ENCODE peak calls at places on chromosomes 3 and 15, in five cellular contexts. E is mesenchymal stem cell, Y is neuronal stem cell, R is IMR-90, Q is trophoblast cell. D is an unnamed sample.

GRCh38 chr15:79035111-79035601 is 55.4 kb downstream of the RASGRF1 start:
- DNase-seq in R (no peak), Q (peak), E (peak), Y (no peak), D (peak)

GRCh38 chr15:53693729-53694533 is 65.5 kb downstream of the WDR72 start:
- DNase-seq in E (no peak), R (no peak), Y (no peak), Q (no peak), D (no peak)

GRCh38 chr3:69712933-69713332 is 26.3 kb upstream of the MITF start:
- DNase-seq in Y (no peak), E (no peak), Q (no peak), R (no peak), D (no peak)

GRCh38 chr15:73601449-73602425 is 31.5 kb downstream of the NPTN start:
- DNase-seq in Y (no peak), E (peak), Q (peak), R (peak), D (no peak)

GRCh38 chr3:36957862-36958686 is 13.2 kb upstream of the TRANK1 start:
- DNase-seq in R (peak), E (peak), Q (peak), Y (no peak), D (no peak)

GRCh38 chr3:78455737-78456136 is 1312.1 kb downstream of the ROBO1 start:
- DNase-seq in Y (no peak), E (no peak), Q (no peak), R (no peak), D (no peak)

GRCh38 chr3:134029734-134030381 is at the start of gene SLCO2A1:
- DNase-seq in E (peak), Q (peak), R (peak), Y (peak), D (peak)

GRCh38 chr15:52288051-52288942 is 7.3 kb downstream of the MYO5C start:
- DNase-seq in Y (no peak), E (peak), Q (peak), R (peak), D (no peak)

GRCh38 chr15:91338763-91339162 is 238.7 kb downstream of the SV2B start:
- DNase-seq in Y (peak), R (peak), E (no peak), Q (no peak), D (peak)

GRCh38 chr15:101013769-101014223 is 94.6 kb downstream of the LRRK1 start:
- DNase-seq in R (no peak), E (no peak), Q (no peak), Y (no peak), D (peak)

GRCh38 chr3:155242342-155242741 is 51.1 kb downstream of the STRIT1 start:
- DNase-seq in E (peak), R (peak), Q (no peak), Y (no peak), D (no peak)

GRCh38 chr3:155804298-155804697 is 1.8 kb downstream of the C3orf33 start:
- DNase-seq in Y (no peak), Q (no peak), R (no peak), E (no peak), D (no peak)

GRCh38 chr3:166527325-166527724 is 690.1 kb upstream of the BCHE start:
- DNase-seq in E (no peak), Q (no peak), Y (no peak), R (peak), D (no peak)

GRCh38 chr3:77240072-77240650 is 200.3 kb downstream of the ROBO2 start:
- DNase-seq in Y (no peak), E (no peak), Q (no peak), R (no peak), D (no peak)

GRCh38 chr15:42727740-42728355 is 9.1 kb downstream of the CDAN1 start:
- DNase-seq in Y (no peak), E (no peak), Q (no peak), R (no peak), D (no peak)

GRCh38 chr3:50139718-50140423 is 15.3 kb upstream of the SEMA3F start:
- DNase-seq in R (no peak), Q (no peak), E (no peak), Y (no peak), D (no peak)
- H3K14ac ChIP-seq in R (no peak), Q (no peak), E (no peak), Y (peak), D (no peak)

GRCh38 chr15:95422255-95422654 is 908.2 kb upstream of the NR2F2 start:
- DNase-seq in Q (no peak), R (no peak), Y (no peak), E (no peak), D (no peak)
- H2AFZ ChIP-seq in Q (no peak), R (no peak), Y (no peak), E (no peak), D (no peak)

GRCh38 chr3:128835096-128835495 is 44.3 kb upstream of the ACAD9 start:
- DNase-seq in E (no peak), Y (no peak), R (no peak), Q (no peak), D (no peak)
- H3K14ac ChIP-seq in E (no peak), Y (no peak), R (no peak), Q (no peak), D (no peak)

DNA sequence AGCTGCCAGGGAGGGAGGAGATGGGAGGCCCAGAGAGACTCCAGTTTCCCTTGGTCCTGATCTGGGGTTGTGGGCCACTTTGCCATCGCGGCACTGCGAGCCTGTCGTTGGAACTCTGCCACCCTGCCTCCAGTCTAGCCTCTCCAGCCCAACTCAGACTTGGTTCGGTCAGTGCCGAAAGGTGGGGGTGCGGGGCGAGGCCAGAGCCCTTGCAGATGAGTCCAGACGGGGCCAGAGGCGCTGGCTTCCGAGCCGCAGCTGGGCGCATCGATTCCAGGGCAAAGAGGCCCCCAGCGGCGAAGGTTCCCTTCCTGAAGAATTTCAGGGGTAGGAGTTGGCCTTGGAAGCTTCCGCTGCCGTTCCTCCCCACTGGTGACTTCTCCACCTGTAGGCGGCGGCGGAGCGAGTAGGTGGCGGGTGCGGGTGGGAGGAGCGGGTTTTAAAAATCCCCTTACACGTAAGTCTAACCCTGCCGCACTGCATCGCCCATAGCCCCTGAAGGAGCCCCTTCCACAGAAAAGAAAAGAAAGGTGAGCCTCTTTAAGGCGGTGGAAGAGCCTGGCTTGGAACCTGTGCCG is 5.1 kb downstream of the WNT5A start:
- DNase-seq in R (peak), Y (peak), E (peak), Q (no peak), D (peak)
- H2AFZ ChIP-seq in R (peak), Y (no peak), E (no peak), Q (no peak), D (no peak)

GRCh38 chr3:10816019-10816862 is at the start of gene SLC6A11:
- DNase-seq in Q (peak), R (no peak), E (no peak), Y (peak), D (peak)
- H3K14ac ChIP-seq in Q (no peak), R (no peak), E (no peak), Y (no peak), D (peak)

GRCh38 chr3:182716114-182716688 is 77.1 kb upstream of the ATP11B start:
- DNase-seq in Q (no peak), Y (no peak), R (no peak), E (no peak), D (no peak)
- H2AFZ ChIP-seq in Q (no peak), Y (no peak), R (no peak), E (no peak), D (no peak)